ENCODE peak calls at places on chromosomes 1 and 21, in four cellular contexts. K is body of pancreas, W is aorta, J is pancreas. N is an unnamed sample.

GRCh38 chr1:105830614-105831146 is 1225.8 kb upstream of the PRMT6 start:
- DNase-seq in K (no peak), J (no peak), W (no peak), N (no peak)

GRCh38 chr1:213277036-213277435 is 226.0 kb downstream of the RPS6KC1 start:
- DNase-seq in K (no peak), W (no peak), J (no peak), N (no peak)

GRCh38 chr1:219782311-219782710 is 146.0 kb downstream of the SLC30A10 start:
- DNase-seq in J (no peak), K (no peak), W (no peak), N (no peak)

GRCh38 chr1:150548324-150548631 is 930 bp upstream of the ADAMTSL4 start:
- DNase-seq in W (no peak), K (no peak), J (no peak), N (no peak)

GRCh38 chr1:63955746-63956145 is 181.9 kb downstream of the ROR1 start:
- DNase-seq in J (no peak), W (no peak), K (no peak), N (no peak)

GRCh38 chr1:218752126-218752525 is 407.0 kb downstream of the TGFB2 start:
- DNase-seq in J (no peak), W (no peak), K (no peak), N (no peak)

GRCh38 chr1:198245379-198245778 is 88.6 kb downstream of the NEK7 start:
- DNase-seq in W (peak; percentile 48), J (peak; percentile 21), K (peak; percentile 47), N (no peak)

GRCh38 chr1:79682478-79682877 is 675.9 kb upstream of the ADGRL4 start:
- DNase-seq in J (no peak), K (no peak), W (no peak), N (no peak)

GRCh38 chr1:36835696-36836095 is 198.6 kb downstream of the GRIK3 start:
- DNase-seq in W (no peak), K (peak; percentile 9), J (no peak), N (no peak)

GRCh38 chr1:76293831-76294230 is 219.3 kb downstream of the ST6GALNAC3 start:
- DNase-seq in W (no peak), J (no peak), K (no peak), N (no peak)

GRCh38 chr1:152029144-152029936 is 7.5 kb downstream of the S100A11 start:
- DNase-seq in W (no peak), K (no peak), J (no peak), N (no peak)

GRCh38 chr1:184567648-184568047 is 180.8 kb downstream of the C1orf21 start:
- DNase-seq in W (no peak), J (no peak), K (no peak), N (no peak)

GRCh38 chr1:78227705-78228260 is 182.0 kb downstream of the GIPC2 start:
- DNase-seq in J (no peak), K (no peak), W (no peak), N (no peak)

GRCh38 chr1:8017495-8018310 is 8.4 kb downstream of the ERRFI1 start:
- DNase-seq in W (no peak), J (peak; percentile 35), K (peak; percentile 54), N (no peak)

GRCh38 chr1:229629251-229629650 is 3.2 kb downstream of the URB2 start:
- DNase-seq in W (no peak), K (no peak), J (no peak), N (no peak)

GRCh38 chr1:84294751-84295150 is 6.8 kb upstream of the SAMD13 start:
- DNase-seq in J (no peak), W (no peak), K (no peak), N (no peak)

GRCh38 chr1:103561612-103562395 is 9.6 kb upstream of the AMY2B start:
- DNase-seq in J (no peak), W (no peak), K (no peak), N (no peak)

GRCh38 chr21:44445413-44445812 is 9.9 kb upstream of the LRRC3 start:
- DNase-seq in K (no peak), J (no peak), W (no peak), N (no peak)

GRCh38 chr1:57489342-57490036 is 65.6 kb upstream of the DAB1 start:
- DNase-seq in W (no peak), K (no peak), J (no peak), N (no peak)

GRCh38 chr1:42035205-42035829 is 116.6 kb upstream of the HIVEP3 start:
- DNase-seq in J (peak; percentile 73), K (peak; percentile 74), W (peak; percentile 82), N (peak; percentile 26)

GRCh38 chr1:173920868-173921267 is 3.7 kb upstream of the SERPINC1 start:
- DNase-seq in K (no peak), J (no peak), W (no peak), N (no peak)

DNA sequence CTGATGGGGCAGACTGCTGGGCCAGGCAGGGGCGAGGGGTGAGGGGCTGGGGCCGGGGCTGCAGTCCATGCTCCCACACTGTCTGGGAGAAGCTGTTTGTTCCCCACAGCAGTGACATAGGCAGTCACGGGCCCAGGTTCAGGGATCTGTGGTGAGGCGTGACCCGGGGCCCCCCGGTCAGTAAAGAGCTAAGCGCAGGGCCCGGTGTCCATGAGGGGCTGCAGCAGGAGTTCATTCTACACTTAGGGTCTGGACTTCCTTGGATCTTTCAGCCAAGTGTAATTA is 4.4 kb downstream of the PEX10 start:
- DNase-seq in K (no peak), W (no peak), J (peak; percentile 31), N (no peak)
- H3K4me1 ChIP-seq in K (peaks cover 18% of the 10 kb centered on the region), W (no peaks in the 10 kb centered on the region), J (no peaks in the 10 kb centered on the region), N (no peaks in the 10 kb centered on the region)

GRCh38 chr1:98661544-98662353 is at the start of gene SNX7:
- DNase-seq in K (peak; percentile 90), W (peak; percentile 88), J (peak; percentile 91), N (peak; percentile 94)
- H3K27ac ChIP-seq in K (peak within 1 kb of the TSS; percentile 79), W (peak within 1 kb of the TSS; percentile 34), J (peak within 1 kb of the TSS; percentile 84), N (peak within 1 kb of the TSS; percentile 97)

DNA sequence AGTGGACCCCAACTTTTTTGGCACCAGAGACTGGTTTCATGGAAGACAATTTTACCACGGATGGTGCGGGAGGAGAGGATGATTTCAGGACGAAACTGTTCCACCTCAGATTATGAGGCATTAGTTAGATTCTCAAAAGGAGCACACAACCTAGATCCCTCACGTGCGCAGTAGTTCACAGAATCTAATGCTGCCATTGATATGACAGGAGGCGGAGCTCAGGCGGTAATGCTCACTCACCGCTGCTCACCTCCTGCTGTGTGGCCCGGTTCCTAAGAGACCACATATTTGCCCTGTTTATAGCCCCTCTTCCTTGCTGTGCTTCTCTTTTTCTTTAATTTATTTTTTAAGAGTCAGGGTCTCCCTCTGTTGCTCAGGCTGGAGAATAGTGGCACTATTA is 4.6 kb downstream of the NTRK1 start:
- DNase-seq in J (no peak), K (no peak), W (no peak), N (no peak)
- H3K27me3 ChIP-seq in J (peaks cover 17% of the 10 kb centered on the region), K (no peaks in the 10 kb centered on the region), W (no peaks in the 10 kb centered on the region), N (no peaks in the 10 kb centered on the region)

DNA sequence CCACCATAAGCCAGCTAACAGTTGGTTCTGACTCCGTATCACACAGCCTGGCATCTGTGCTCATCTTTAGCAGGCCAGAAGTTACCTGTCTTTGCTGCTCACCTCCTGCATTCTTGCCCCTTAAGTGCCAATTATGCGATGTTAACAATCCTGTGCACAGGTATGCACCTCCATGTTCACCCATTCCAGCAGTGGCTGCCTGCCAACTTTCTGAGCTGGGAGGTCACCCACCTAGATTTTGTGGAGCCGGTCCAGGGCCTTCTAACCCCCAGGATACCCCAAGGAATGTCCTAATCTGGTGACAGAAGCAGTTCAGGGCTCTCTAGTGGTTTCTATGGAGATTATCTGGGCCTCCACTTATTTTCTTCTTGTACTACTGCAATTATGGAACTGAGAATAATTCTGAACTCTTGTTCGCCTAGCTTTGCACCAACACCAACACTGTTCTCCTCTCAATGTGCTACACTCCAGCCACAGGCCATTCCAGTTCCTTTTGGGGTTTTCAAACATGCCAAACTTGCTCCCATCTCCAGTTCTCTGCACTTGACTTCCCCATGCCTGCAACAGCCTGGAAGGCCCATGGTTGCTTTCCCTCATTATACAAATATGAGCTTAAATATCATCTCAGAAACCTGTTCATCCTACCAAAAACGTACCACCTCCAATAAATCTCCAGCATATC is 9.0 kb downstream of the BCAR3 start:
- DNase-seq in W (no peak), J (peak; percentile 51), K (no peak), N (no peak)
- H3K4me1 ChIP-seq in W (peaks cover 5% of the 10 kb centered on the region), J (peaks cover 9% of the 10 kb centered on the region), K (peaks cover 26% of the 10 kb centered on the region), N (peaks cover 11% of the 10 kb centered on the region)

GRCh38 chr1:66374561-66375111 is 159.3 kb upstream of the SGIP1 start:
- DNase-seq in W (no peak), K (no peak), J (no peak), N (peak; percentile 25)
- H3K27ac ChIP-seq in W (no peak overlapping the region), K (no peak overlapping the region), J (no peak overlapping the region), N (peak overlapping the region; percentile 84)

GRCh38 chr1:201024251-201024998 is 911 bp upstream of the KIF21B start:
- DNase-seq in J (no peak), W (no peak), K (no peak), N (no peak)
- H3K27me3 ChIP-seq in J (no peaks in the 10 kb centered on the region), W (no peaks in the 10 kb centered on the region), K (no peaks in the 10 kb centered on the region), N (no peaks in the 10 kb centered on the region)

GRCh38 chr1:11365744-11366387 is 92.9 kb downstream of the UBIAD1 start:
- DNase-seq in K (no peak), J (no peak), W (no peak), N (peak; percentile 27)
- H3K4me1 ChIP-seq in K (no peaks in the 10 kb centered on the region), J (no peaks in the 10 kb centered on the region), W (no peaks in the 10 kb centered on the region), N (no peaks in the 10 kb centered on the region)